ENCODE peak calls at places on chromosome 6, in eight cellular contexts. I, Y, H, D, A, E, U and J are unnamed samples.

GRCh38 chr6:9225441-9225871 is 790.1 kb upstream of the SLC35B3 start:
- DNase-seq in I (peak), Y (peak), H (no peak), D (no peak), A (no peak), E (peak), U (no peak), J (peak)

GRCh38 chr6:36323062-36323461 is 13.6 kb downstream of the BNIP5 start:
- DNase-seq in I (peak), Y (no peak), H (no peak), D (no peak), A (no peak), E (peak), U (no peak), J (peak)

GRCh38 chr6:14824060-14824834 is 421.6 kb upstream of the JARID2 start:
- DNase-seq in I (no peak), Y (no peak), H (no peak), D (no peak), A (no peak), E (peak), U (no peak), J (no peak)

GRCh38 chr6:50986319-50986718 is 167.6 kb downstream of the TFAP2B start:
- DNase-seq in I (peak), Y (no peak), H (no peak), D (no peak), A (no peak), E (no peak), U (no peak), J (no peak)

GRCh38 chr6:11710221-11710836 is 68.3 kb downstream of the ADTRP start:
- DNase-seq in I (no peak), Y (peak), H (no peak), D (peak), A (no peak), E (no peak), U (no peak), J (no peak)

GRCh38 chr6:164045082-164045481 is 630.6 kb downstream of the QKI start:
- DNase-seq in I (no peak), Y (no peak), H (no peak), D (no peak), A (no peak), E (no peak), U (no peak), J (no peak)

GRCh38 chr6:48429610-48430009 is 318.6 kb upstream of the PTCHD4 start:
- DNase-seq in I (peak), Y (peak), H (no peak), D (no peak), A (no peak), E (no peak), U (no peak), J (no peak)

GRCh38 chr6:95249176-95249575 is 328.2 kb upstream of the MANEA start:
- DNase-seq in I (no peak), Y (peak), H (no peak), D (no peak), A (no peak), E (no peak), U (no peak), J (no peak)

GRCh38 chr6:168452685-168453377 is 11.8 kb downstream of the SMOC2 start:
- DNase-seq in I (no peak), Y (no peak), H (no peak), D (no peak), A (no peak), E (no peak), U (no peak), J (no peak)

GRCh38 chr6:168092541-168092940 is 13.5 kb upstream of the FRMD1 start:
- DNase-seq in I (no peak), Y (no peak), H (no peak), D (no peak), A (no peak), E (no peak), U (no peak), J (no peak)

GRCh38 chr6:118720125-118720473 is 68.7 kb upstream of the CEP85L start:
- DNase-seq in I (no peak), Y (no peak), H (no peak), D (no peak), A (no peak), E (no peak), U (no peak), J (no peak)

GRCh38 chr6:151719070-151719469 is 88.4 kb upstream of the ESR1 start:
- DNase-seq in I (no peak), Y (no peak), H (peak), D (no peak), A (no peak), E (no peak), U (no peak), J (no peak)

GRCh38 chr6:108697646-108698161 is 137.0 kb downstream of the FOXO3 start:
- DNase-seq in I (no peak), Y (no peak), H (no peak), D (no peak), A (no peak), E (peak), U (no peak), J (no peak)

GRCh38 chr6:154113392-154113791 is 74.4 kb downstream of the OPRM1 start:
- DNase-seq in I (peak), Y (no peak), H (no peak), D (no peak), A (no peak), E (no peak), U (no peak), J (no peak)

GRCh38 chr6:48378874-48379407 is 267.9 kb upstream of the PTCHD4 start:
- DNase-seq in I (no peak), Y (no peak), H (no peak), D (no peak), A (no peak), E (no peak), U (no peak), J (no peak)

GRCh38 chr6:148221580-148221979 is 121.1 kb upstream of the SASH1 start:
- DNase-seq in I (peak), Y (peak), H (peak), D (no peak), A (no peak), E (no peak), U (no peak), J (peak)

GRCh38 chr6:44224154-44224977 is 971 bp downstream of the SLC29A1 start:
- DNase-seq in I (peak), Y (no peak), H (peak), D (peak), A (no peak), E (no peak), U (peak), J (peak)

GRCh38 chr6:32087574-32088486 is 21.3 kb downstream of the TNXB start:
- DNase-seq in I (peak), Y (peak), H (peak), D (peak), A (peak), E (peak), U (peak), J (peak)

GRCh38 chr6:127332383-127332961 is 10.9 kb downstream of the ECHDC1 start:
- DNase-seq in I (no peak), Y (no peak), H (no peak), D (no peak), A (no peak), E (no peak), U (no peak), J (no peak)

GRCh38 chr6:28606424-28607391 is 81.0 kb downstream of the GPX5 start:
- DNase-seq in I (peak), Y (peak), H (peak), D (peak), A (no peak), E (peak), U (peak), J (peak)

GRCh38 chr6:52925042-52925441 is 15.5 kb upstream of the GSTA3 start:
- DNase-seq in I (no peak), Y (no peak), H (no peak), D (no peak), A (no peak), E (no peak), U (no peak), J (no peak)

GRCh38 chr6:27582928-27583725 is 110.2 kb upstream of the ZNF184 start:
- DNase-seq in I (peak), Y (peak), H (peak), D (peak), A (no peak), E (peak), U (peak), J (peak)